ENCODE peak calls at places on chromosomes 3 and 15, in nine cellular contexts. V is mesothelial cell of epicardium, Z is BJ, U is HL-60, P is right lobe of liver, S is thoracic aorta, J is psoas muscle, L is endodermal cell, E is cardiac fibroblast. N is an unnamed sample.
A peak's percentile ranks its signal among the peaks of the same experiment; 100 is the strongest.

GRCh38 chr15:99249270-99249817 is at the start of gene TTC23:
- DNase-seq in V (no peak), Z (peak; percentile 84), U (peak; percentile 25), P (no peak), S (no peak), J (no peak), L (peak; percentile 73), E (peak; percentile 91), N (no peak)

GRCh38 chr15:32878342-32878741 is 160.5 kb downstream of the GREM1 start:
- DNase-seq in V (no peak), Z (no peak), U (no peak), P (no peak), S (no peak), J (no peak), L (no peak), E (no peak), N (no peak)

GRCh38 chr3:169400874-169401273 is 262.6 kb downstream of the MECOM start:
- DNase-seq in V (no peak), Z (no peak), U (no peak), P (no peak), S (no peak), J (no peak), L (no peak), E (no peak), N (no peak)

GRCh38 chr15:87609474-87609873 is 647.1 kb downstream of the NTRK3 start:
- DNase-seq in V (no peak), Z (peak; percentile 54), U (no peak), P (no peak), S (no peak), J (no peak), L (no peak), E (peak; percentile 98), N (no peak)

GRCh38 chr3:4735243-4735642 is 242.1 kb downstream of the ITPR1 start:
- DNase-seq in V (no peak), Z (no peak), U (no peak), P (no peak), S (no peak), J (no peak), L (no peak), E (no peak), N (no peak)

GRCh38 chr3:120410541-120410940 is 40.3 kb downstream of the FSTL1 start:
- DNase-seq in V (no peak), Z (no peak), U (no peak), P (no peak), S (no peak), J (no peak), L (no peak), E (no peak), N (no peak)

GRCh38 chr3:45566951-45567411 is 27.6 kb upstream of the LIMD1 start:
- DNase-seq in V (no peak), Z (no peak), U (no peak), P (no peak), S (no peak), J (no peak), L (no peak), E (no peak), N (no peak)

GRCh38 chr15:98953000-98953776 is 54.4 kb downstream of the PGPEP1L start:
- DNase-seq in V (no peak), Z (no peak), U (no peak), P (no peak), S (no peak), J (no peak), L (peak; percentile 59), E (no peak), N (no peak)

GRCh38 chr3:56025316-56025715 is 443.0 kb downstream of the ERC2 start:
- DNase-seq in V (no peak), Z (no peak), U (no peak), P (no peak), S (no peak), J (no peak), L (no peak), E (no peak), N (no peak)

GRCh38 chr3:142618917-142619401 is 22.8 kb downstream of the PLS1 start:
- DNase-seq in V (no peak), Z (no peak), U (no peak), P (no peak), S (no peak), J (no peak), L (no peak), E (peak; percentile 36), N (no peak)

GRCh38 chr3:32200490-32200889 is 38.0 kb upstream of the CMTM8 start:
- DNase-seq in V (no peak), Z (no peak), U (no peak), P (no peak), S (no peak), J (peak; percentile 83), L (no peak), E (peak; percentile 90), N (no peak)

GRCh38 chr15:62752687-62753517 is 289.6 kb upstream of the TPM1 start:
- DNase-seq in V (no peak), Z (no peak), U (no peak), P (no peak), S (no peak), J (no peak), L (no peak), E (peak; percentile 69), N (no peak)

GRCh38 chr3:111338059-111338698 is 203.8 kb upstream of the CD96 start:
- DNase-seq in V (peak; percentile 46), Z (no peak), U (peak; percentile 21), P (no peak), S (no peak), J (no peak), L (peak; percentile 86), E (peak; percentile 91), N (peak; percentile 72)

DNA sequence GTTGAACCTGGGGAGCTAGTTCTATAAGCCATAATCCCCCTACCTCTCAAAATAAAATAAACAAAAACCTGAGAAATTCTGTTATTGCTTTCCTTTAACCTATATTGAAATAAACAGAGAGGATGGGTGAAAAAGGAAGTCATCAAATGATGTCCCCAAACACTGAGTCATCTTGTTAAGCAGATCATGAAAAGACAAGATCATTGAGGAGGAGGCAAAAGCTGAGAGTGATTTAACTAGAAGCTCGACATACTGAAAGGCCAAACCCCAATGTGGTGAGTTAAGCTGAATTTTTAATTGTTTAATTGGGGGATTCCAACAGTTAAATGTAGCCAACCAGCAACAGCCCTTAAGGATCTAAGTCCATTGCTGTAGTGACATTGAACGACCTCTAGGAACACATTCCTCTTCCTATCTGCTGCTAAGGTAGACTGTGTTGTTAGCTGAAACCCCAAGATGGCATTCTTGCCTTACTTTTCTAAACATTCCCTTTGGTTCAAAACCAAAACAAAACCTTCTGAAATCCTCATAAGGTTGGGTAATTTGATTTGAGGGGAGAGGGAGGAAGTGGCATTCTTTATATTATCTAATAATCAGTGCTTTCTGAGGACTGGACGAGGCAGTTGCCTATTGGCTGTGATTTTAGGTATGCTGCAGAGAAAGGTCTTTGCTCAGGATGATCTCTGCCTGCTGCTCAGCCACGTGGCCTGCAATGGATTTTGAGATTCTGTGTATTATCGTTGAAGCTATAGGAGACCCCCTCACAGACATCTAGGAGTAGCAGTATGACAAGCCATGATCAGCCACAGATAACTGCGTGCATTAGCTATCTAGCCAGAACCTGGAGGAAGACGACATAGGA is 62.7 kb upstream of the BNIP2 start:
- DNase-seq in V (no peak), Z (no peak), U (no peak), P (no peak), S (no peak), J (no peak), L (no peak), E (peak; percentile 32), N (no peak)
- TF ChIP-seq CTCF in V (no peak), Z (no peak), U (peak; percentile 1), P (no peak), S (no peak), J (peak; percentile 9), L (peak; percentile 90), E (peak; percentile 27), N (peak; percentile 30)

DNA sequence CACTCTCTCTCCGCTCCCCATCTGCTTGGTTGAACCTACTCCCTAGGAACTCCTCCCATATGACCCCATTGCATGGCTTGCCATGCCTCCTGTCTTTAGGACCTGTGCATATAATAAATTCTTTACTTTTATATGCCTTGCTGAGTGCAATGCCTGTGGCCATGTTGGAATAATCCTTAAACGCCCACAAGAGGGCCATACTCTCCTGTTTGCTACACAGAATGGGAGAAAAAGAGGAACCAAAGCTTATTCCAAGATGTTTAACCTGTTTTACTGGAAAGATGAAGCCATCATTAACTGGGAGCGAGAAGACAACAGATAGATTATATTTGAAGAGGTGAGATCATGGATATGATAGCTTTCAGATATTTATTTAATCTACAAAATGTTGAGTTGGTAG is 1097.8 kb downstream of the NAALADL2 start:
- DNase-seq in V (no peak), Z (no peak), U (peak; percentile 21), P (no peak), S (no peak), J (no peak), L (no peak), E (no peak), N (no peak)
- TF ChIP-seq CTCF in V (no peak), Z (peak; percentile 21), U (no peak), P (peak; percentile 42), S (no peak), J (no peak), L (peak; percentile 73), E (no peak), N (peak; percentile 17)

DNA sequence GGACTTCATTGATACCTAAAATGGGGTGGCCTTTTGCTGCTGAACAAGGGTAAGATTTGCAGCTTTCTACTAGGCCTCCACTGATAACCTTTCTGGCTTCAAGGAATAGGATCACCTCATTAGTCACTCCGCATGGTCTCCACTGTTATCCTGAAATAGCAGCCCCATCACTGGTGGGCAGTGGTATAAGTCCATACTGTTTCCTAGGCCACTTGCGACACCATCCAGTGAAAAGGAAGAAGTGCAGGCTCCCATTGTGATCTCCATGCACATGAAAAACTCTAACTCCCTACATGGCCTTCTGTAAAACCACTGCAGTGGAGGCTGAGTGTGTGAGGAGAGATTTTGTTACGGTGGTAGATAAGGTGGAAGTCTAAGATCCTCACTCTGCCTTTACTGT is 1455.9 kb downstream of the SI start:
- DNase-seq in V (no peak), Z (no peak), U (no peak), P (no peak), S (no peak), J (no peak), L (peak; percentile 86), E (peak; percentile 6), N (peak; percentile 27)
- TF ChIP-seq CTCF in V (peak; percentile 16), Z (no peak), U (no peak), P (peak; percentile 21), S (no peak), J (no peak), L (peak; percentile 89), E (no peak), N (peak; percentile 25)

DNA sequence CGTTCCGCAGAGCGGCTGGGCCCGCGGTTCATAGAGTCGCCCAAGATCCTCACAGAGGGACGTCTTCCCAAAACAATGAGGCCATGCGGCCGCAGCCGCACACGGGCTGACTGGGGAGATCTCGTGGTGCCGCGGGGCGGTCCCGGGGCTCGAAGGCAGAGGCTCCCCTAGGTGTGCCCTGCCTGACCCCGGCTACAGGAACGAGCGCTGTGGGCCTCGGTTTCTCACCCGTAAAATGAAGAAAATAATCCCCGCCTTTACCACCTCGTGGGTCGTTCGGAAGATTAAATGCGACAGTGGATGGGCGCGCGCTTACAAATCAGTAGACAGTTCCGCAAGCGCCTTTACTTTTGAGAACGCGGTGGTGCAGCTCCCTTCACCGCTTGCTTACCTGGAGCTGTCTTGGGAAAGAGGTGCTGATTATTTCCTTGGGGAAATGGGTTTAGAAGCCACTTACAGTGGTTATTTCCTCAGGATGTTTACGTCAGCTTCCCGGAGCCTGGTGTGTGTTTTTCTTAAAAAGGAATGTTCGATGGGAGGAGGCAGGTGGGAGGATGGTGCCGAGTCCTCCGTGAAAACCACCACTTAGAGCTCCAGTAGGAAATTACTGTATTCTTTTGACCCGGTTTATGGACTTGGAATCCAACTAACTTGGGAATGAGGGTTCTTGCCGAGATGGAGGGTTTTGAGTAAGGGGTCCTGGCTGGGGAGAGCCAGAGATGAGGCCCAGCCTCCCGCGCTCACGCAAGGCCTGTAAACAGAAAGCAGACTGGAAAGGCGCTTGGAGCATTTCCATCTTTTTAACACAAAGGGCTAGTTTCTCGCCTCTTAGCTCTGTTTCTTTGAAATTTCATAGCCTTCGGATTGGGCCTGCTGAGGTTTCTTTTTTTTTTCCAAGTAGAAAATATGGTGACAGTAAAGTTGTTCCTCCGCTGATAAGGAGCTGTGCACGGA is 2.0 kb upstream of the MEX3B start:
- DNase-seq in V (no peak), Z (no peak), U (no peak), P (no peak), S (no peak), J (no peak), L (no peak), E (peak; percentile 43), N (no peak)
- TF ChIP-seq CTCF in V (peak; percentile 0), Z (no peak), U (no peak), P (no peak), S (no peak), J (no peak), L (peak; percentile 39), E (no peak), N (peak; percentile 14)